ENCODE peak calls at places on chromosomes 6 and 20, in five cellular contexts. R is activated CD4-positive, alpha-beta T cell treated with anti-CD3 and anti-CD28 coated beads for 48 hours; M is astrocyte of the spinal cord; X is ecto neural progenitor cell; H is LHCN-M2. W is an unnamed sample.

GRCh38 chr6:5930143-5930770 is 76.5 kb downstream of the NRN1 start:
- DNase-seq in R (no peak), M (no peak), X (no peak), H (no peak), W (no peak)

GRCh38 chr6:134477991-134478635 is 160.2 kb upstream of the SGK1 start:
- DNase-seq in R (no peak), M (peak; percentile 66), X (no peak), H (peak; percentile 54), W (no peak)

GRCh38 chr6:15507746-15508145 is 155.1 kb downstream of the DTNBP1 start:
- DNase-seq in R (no peak), M (peak; percentile 40), X (no peak), H (no peak), W (no peak)

GRCh38 chr20:46121531-46121930 is 3.4 kb downstream of the CD40 start:
- DNase-seq in R (no peak), M (no peak), X (no peak), H (no peak), W (no peak)

GRCh38 chr6:9523462-9523861 is 891.4 kb downstream of the TFAP2A start:
- DNase-seq in R (no peak), M (peak; percentile 83), X (no peak), H (peak; percentile 94), W (no peak)

GRCh38 chr6:149852180-149852579 is 12.0 kb downstream of the LRP11 start:
- DNase-seq in R (no peak), M (peak; percentile 58), X (no peak), H (no peak), W (no peak)

GRCh38 chr20:3446779-3447178 is 24.0 kb upstream of the ATRN start:
- DNase-seq in R (no peak), M (no peak), X (no peak), H (no peak), W (no peak)

GRCh38 chr6:79777713-79778579 is 146.8 kb downstream of the SH3BGRL2 start:
- DNase-seq in R (peak; percentile 92), M (peak; percentile 62), X (peak; percentile 88), H (peak; percentile 30), W (peak; percentile 57)

GRCh38 chr6:113450061-113450465 is 407.1 kb upstream of the MARCKS start:
- DNase-seq in R (no peak), M (no peak), X (no peak), H (peak; percentile 75), W (no peak)

GRCh38 chr6:44010411-44011349 is 116.6 kb downstream of the MRPL14 start:
- DNase-seq in R (no peak), M (peak; percentile 97), X (no peak), H (peak; percentile 99), W (no peak)

GRCh38 chr6:160668589-160668988 is 4.5 kb upstream of the LPA start:
- DNase-seq in R (no peak), M (no peak), X (no peak), H (no peak), W (no peak)

GRCh38 chr6:156098858-156099257 is 643.2 kb upstream of the NOX3 start:
- DNase-seq in R (no peak), M (no peak), X (no peak), H (no peak), W (no peak)

GRCh38 chr20:11995750-11996567 is 78.3 kb downstream of the BTBD3 start:
- DNase-seq in R (no peak), M (peak; percentile 49), X (no peak), H (no peak), W (no peak)

GRCh38 chr6:158711264-158711663 is 61.4 kb downstream of the SYTL3 start:
- DNase-seq in R (no peak), M (peak; percentile 13), X (no peak), H (peak; percentile 75), W (no peak)

GRCh38 chr6:53281518-53282215 is 67.1 kb downstream of the ELOVL5 start:
- DNase-seq in R (no peak), M (no peak), X (no peak), H (no peak), W (no peak)

GRCh38 chr6:2264932-2265331 is 19.5 kb upstream of the GMDS start:
- DNase-seq in R (no peak), M (no peak), X (no peak), H (peak; percentile 21), W (no peak)

GRCh38 chr20:10508060-10508459 is 73.0 kb downstream of the SLX4IP start:
- DNase-seq in R (no peak), M (no peak), X (no peak), H (peak; percentile 62), W (no peak)

GRCh38 chr20:60036346-60037119 is 78.3 kb downstream of the CDH26 start:
- DNase-seq in R (no peak), M (no peak), X (no peak), H (no peak), W (no peak)

GRCh38 chr20:17505664-17506517 is 25.3 kb downstream of the BFSP1 start:
- DNase-seq in R (peak; percentile 77), M (peak; percentile 17), X (no peak), H (peak; percentile 18), W (no peak)

GRCh38 chr20:48208176-48208575 is 422.9 kb upstream of the SULF2 start:
- DNase-seq in R (no peak), M (no peak), X (no peak), H (no peak), W (no peak)

GRCh38 chr20:53897884-53898557 is 172.4 kb downstream of the BCAS1 start:
- DNase-seq in R (no peak), M (no peak), X (no peak), H (no peak), W (no peak)

GRCh38 chr6:134299236-134299635 is 18.7 kb downstream of the SGK1 start:
- DNase-seq in R (no peak), M (peak; percentile 77), X (no peak), H (no peak), W (no peak)

GRCh38 chr20:22921595-22922421 is 113.3 kb upstream of the SSTR4 start:
- DNase-seq in R (no peak), M (peak; percentile 38), X (no peak), H (peak; percentile 94), W (no peak)

GRCh38 chr20:41608606-41609005 is 9.6 kb downstream of the CHD6 start:
- DNase-seq in R (no peak), M (no peak), X (no peak), H (no peak), W (no peak)

GRCh38 chr20:33442136-33443005 is 1.2 kb downstream of the SNTA1 start:
- DNase-seq in R (peak; percentile 4), M (no peak), X (peak; percentile 52), H (no peak), W (no peak)

GRCh38 chr6:160634706-160635105 is 29.4 kb downstream of the LPA start:
- DNase-seq in R (no peak), M (no peak), X (no peak), H (no peak), W (no peak)

GRCh38 chr20:17023036-17023435 is 203.8 kb upstream of the PCSK2 start:
- DNase-seq in R (no peak), M (no peak), X (peak; percentile 56), H (no peak), W (no peak)

GRCh38 chr6:170279977-170280688 is 10.7 kb downstream of the DLL1 start:
- DNase-seq in R (peak; percentile 51), M (no peak), X (no peak), H (peak; percentile 72), W (no peak)

GRCh38 chr6:13725570-13725969 is 13.9 kb upstream of the RANBP9 start:
- DNase-seq in R (peak; percentile 51), M (peak; percentile 29), X (no peak), H (no peak), W (no peak)

GRCh38 chr20:4820833-4821518 is 99.3 kb downstream of the PRND start:
- DNase-seq in R (no peak), M (peak; percentile 48), X (no peak), H (peak; percentile 19), W (no peak)

GRCh38 chr20:12371955-12372354 is 454.3 kb downstream of the BTBD3 start:
- DNase-seq in R (no peak), M (no peak), X (no peak), H (no peak), W (no peak)

GRCh38 chr20:63128956-63129355 is 87.0 kb downstream of the YTHDF1 start:
- DNase-seq in R (no peak), M (no peak), X (no peak), H (no peak), W (no peak)

GRCh38 chr6:139334791-139335446 is 39.5 kb downstream of the CITED2 start:
- DNase-seq in R (no peak), M (peak; percentile 92), X (no peak), H (peak; percentile 92), W (no peak)

GRCh38 chr6:124495316-124496176 is 466.7 kb upstream of the RNF217 start:
- DNase-seq in R (no peak), M (no peak), X (no peak), H (no peak), W (no peak)

GRCh38 chr6:116280161-116280959 is 630 bp upstream of the TSPYL1 start:
- DNase-seq in R (no peak), M (peak; percentile 30), X (no peak), H (no peak), W (no peak)

GRCh38 chr6:163414117-163414366 is 476 bp upstream of the QKI start:
- DNase-seq in R (no peak), M (no peak), X (no peak), H (no peak), W (no peak)

GRCh38 chr6:25788305-25788922 is 33.9 kb downstream of the SLC17A4 start:
- DNase-seq in R (peak; percentile 59), M (peak; percentile 12), X (no peak), H (peak; percentile 60), W (no peak)

GRCh38 chr6:43386492-43386891 is 17.0 kb upstream of the ZNF318 start:
- DNase-seq in R (no peak), M (no peak), X (no peak), H (no peak), W (no peak)

GRCh38 chr20:32535316-32535952 is 49.7 kb downstream of the NOL4L start:
- DNase-seq in R (peak; percentile 50), M (no peak), X (no peak), H (no peak), W (no peak)